ENCODE peak calls at places on chromosome 1, in four cellular contexts. T is keratinocyte, Z is IMR-90, D is endothelial cell of umbilical vein. J is an unnamed sample.

GRCh38 chr1:245853291-245853690 is 653.8 kb downstream of the SMYD3 start:
- DNase-seq in T (no peak), Z (no peak), D (no peak), J (no peak)

GRCh38 chr1:155018617-155019348 is 14.8 kb downstream of the DCST2 start:
- DNase-seq in T (no peak), Z (no peak), D (no peak), J (no peak)

GRCh38 chr1:87176514-87176913 is 152.2 kb upstream of the LMO4 start:
- DNase-seq in T (no peak), Z (no peak), D (no peak), J (no peak)

GRCh38 chr1:168234846-168235547 is 9.2 kb downstream of the SFT2D2 start:
- DNase-seq in T (no peak), Z (peak; percentile 43), D (peak; percentile 64), J (peak; percentile 77)

GRCh38 chr1:220007438-220007837 is 38.9 kb downstream of the EPRS1 start:
- DNase-seq in T (no peak), Z (peak; percentile 71), D (no peak), J (no peak)

GRCh38 chr1:119132179-119132578 is 8.3 kb downstream of the WARS2 start:
- DNase-seq in T (no peak), Z (no peak), D (no peak), J (no peak)

GRCh38 chr1:178055779-178056471 is 38.0 kb upstream of the RASAL2 start:
- DNase-seq in T (no peak), Z (peak; percentile 25), D (no peak), J (no peak)

GRCh38 chr1:66274634-66275033 is 259.3 kb upstream of the SGIP1 start:
- DNase-seq in T (no peak), Z (peak; percentile 80), D (no peak), J (no peak)

GRCh38 chr1:230958370-230958769 is 20.3 kb downstream of the TTC13 start:
- DNase-seq in T (no peak), Z (no peak), D (no peak), J (no peak)
- H3K9me1 ChIP-seq in T (no peaks in the 10 kb centered on the region), Z (no peaks in the 10 kb centered on the region), D (no peaks in the 10 kb centered on the region), J (no peaks in the 10 kb centered on the region)

DNA sequence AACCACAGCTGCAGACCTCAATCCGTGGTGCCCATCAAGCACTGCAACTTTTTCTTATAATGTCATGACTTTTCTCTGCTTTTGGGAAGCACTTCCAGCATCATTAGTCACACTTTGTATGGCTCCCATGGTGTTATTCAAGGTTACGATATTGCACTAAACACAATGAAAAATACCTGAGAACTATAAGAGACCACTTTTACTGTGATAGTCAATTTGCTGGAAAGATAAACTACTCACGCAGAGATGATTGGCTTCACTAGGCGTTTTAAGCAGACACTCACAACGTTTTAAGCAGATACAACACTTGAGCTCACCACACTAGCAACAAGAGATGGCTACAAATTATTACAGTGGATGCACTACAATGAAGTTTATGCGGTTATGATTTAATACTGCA is 103.1 kb upstream of the CHRM3 start:
- DNase-seq in T (no peak), Z (no peak), D (no peak), J (no peak)
- H3K9me1 ChIP-seq in T (no peaks in the 10 kb centered on the region), Z (no peaks in the 10 kb centered on the region), D (no peaks in the 10 kb centered on the region), J (no peaks in the 10 kb centered on the region)

DNA sequence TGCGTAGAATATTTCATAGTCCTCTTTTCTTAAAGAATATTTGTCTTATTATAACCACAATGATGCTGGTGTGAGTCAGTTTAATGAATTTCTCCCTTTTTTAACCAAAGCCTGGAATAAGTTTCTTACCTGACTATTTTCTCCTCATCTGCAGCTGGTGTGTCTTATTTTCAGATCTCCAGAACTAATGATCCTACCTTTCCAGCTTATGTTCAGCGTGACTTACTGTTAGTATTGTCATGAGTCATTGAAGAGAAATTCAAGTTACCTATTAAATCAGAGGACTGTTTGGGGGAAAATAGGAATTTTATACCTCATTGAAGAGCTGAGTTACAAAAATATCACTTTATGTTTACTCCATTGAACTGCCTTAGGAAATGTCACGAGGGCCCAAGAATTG is 482.1 kb downstream of the RWDD3 start:
- DNase-seq in T (no peak), Z (no peak), D (no peak), J (no peak)
- H3K9me1 ChIP-seq in T (peaks cover 2% of the 10 kb centered on the region), Z (no peaks in the 10 kb centered on the region), D (no peaks in the 10 kb centered on the region), J (no peaks in the 10 kb centered on the region)

GRCh38 chr1:23576338-23577055 is 17.2 kb upstream of the ID3 start:
- DNase-seq in T (no peak), Z (no peak), D (no peak), J (no peak)
- H3K9me1 ChIP-seq in T (peaks cover 2% of the 10 kb centered on the region), Z (peaks cover 26% of the 10 kb centered on the region), D (no peaks in the 10 kb centered on the region), J (no peaks in the 10 kb centered on the region)

GRCh38 chr1:97883823-97884222 is 37.0 kb downstream of the DPYD start:
- DNase-seq in T (no peak), Z (no peak), D (no peak), J (no peak)

DNA sequence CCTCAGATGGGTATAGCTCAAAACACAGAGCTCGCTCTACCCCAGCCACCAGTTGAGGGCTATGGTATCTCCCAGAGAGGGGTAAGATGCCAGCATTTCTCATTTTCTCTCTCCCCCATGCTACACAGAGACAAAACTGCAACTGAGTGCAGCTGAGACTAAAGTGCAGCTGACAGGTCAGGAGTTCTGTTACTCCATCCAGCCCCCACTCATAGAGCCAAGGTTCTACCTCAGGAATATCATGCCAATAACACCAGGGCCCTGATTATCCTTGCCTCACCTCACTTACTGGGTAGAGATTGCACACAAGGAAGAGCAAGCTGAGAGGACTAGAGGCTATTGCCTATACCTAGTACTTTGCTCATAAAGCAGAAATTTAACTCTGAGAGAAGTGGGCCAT is 34.6 kb downstream of the DPYD start:
- DNase-seq in T (no peak), Z (no peak), D (no peak), J (no peak)
- H3K9me1 ChIP-seq in T (no peaks in the 10 kb centered on the region), Z (no peaks in the 10 kb centered on the region), D (no peaks in the 10 kb centered on the region), J (no peaks in the 10 kb centered on the region)

GRCh38 chr1:84771895-84772294 is 81.6 kb upstream of the SSX2IP start:
- DNase-seq in T (no peak), Z (no peak), D (no peak), J (peak; percentile 23)
- H3K9me1 ChIP-seq in T (no peaks in the 10 kb centered on the region), Z (no peaks in the 10 kb centered on the region), D (no peaks in the 10 kb centered on the region), J (no peaks in the 10 kb centered on the region)